ENCODE peak calls at places on chromosomes 2 and 18, in six cellular contexts. J is pancreas, T is AG04450, I is A673, H is body of pancreas, L is breast epithelium. F is an unnamed sample. For H3K27me3, the result is how much of the 10 kb centered on the place peaks cover.

GRCh38 chr2:168190590-168191336 is 56.6 kb downstream of the STK39 start:
- DNase-seq in J (no peak), T (no peak), I (no peak), H (no peak), L (no peak), F (no peak)

GRCh38 chr2:60934153-60934722 is 52.9 kb downstream of the REL start:
- DNase-seq in J (no peak), T (no peak), I (no peak), H (no peak), L (no peak), F (no peak)

GRCh38 chr2:39516347-39517101 is 79.4 kb upstream of the MAP4K3 start:
- DNase-seq in J (no peak), T (peak), I (peak), H (peak), L (no peak), F (peak)

GRCh38 chr2:111624401-111625156 is 259.4 kb downstream of the ANAPC1 start:
- DNase-seq in J (no peak), T (peak), I (peak), H (no peak), L (no peak), F (no peak)

GRCh38 chr2:182050333-182050855 is 64.7 kb downstream of the PPP1R1C start:
- DNase-seq in J (no peak), T (no peak), I (no peak), H (no peak), L (no peak), F (no peak)

GRCh38 chr2:150778828-150779227 is 291.4 kb upstream of the RND3 start:
- DNase-seq in J (no peak), T (no peak), I (no peak), H (no peak), L (no peak), F (no peak)

GRCh38 chr2:176187306-176188217 is 906 bp upstream of the HOXD1 start:
- DNase-seq in J (no peak), T (no peak), I (peak), H (no peak), L (no peak), F (no peak)

GRCh38 chr18:22330508-22330907 is 87.2 kb downstream of the CTAGE1 start:
- DNase-seq in J (no peak), T (no peak), I (no peak), H (no peak), L (no peak), F (no peak)

GRCh38 chr18:77911973-77912372 is 662.3 kb downstream of the GALR1 start:
- DNase-seq in J (no peak), T (no peak), I (no peak), H (no peak), L (no peak), F (no peak)

GRCh38 chr18:24189664-24190346 is 50.9 kb downstream of the CABYR start:
- DNase-seq in J (no peak), T (no peak), I (no peak), H (no peak), L (no peak), F (no peak)

GRCh38 chr2:187215576-187216240 is 232.3 kb downstream of the CALCRL start:
- DNase-seq in J (no peak), T (no peak), I (peak), H (no peak), L (no peak), F (no peak)

GRCh38 chr2:224126459-224126858 is 87.4 kb upstream of the SERPINE2 start:
- DNase-seq in J (peak), T (no peak), I (no peak), H (no peak), L (no peak), F (no peak)

GRCh38 chr2:1642066-1642861 is 102.1 kb downstream of the PXDN start:
- DNase-seq in J (no peak), T (no peak), I (peak), H (no peak), L (no peak), F (no peak)

GRCh38 chr2:168912466-168913170 is 11.5 kb downstream of the G6PC2 start:
- DNase-seq in J (no peak), T (no peak), I (peak), H (peak), L (peak), F (no peak)

GRCh38 chr2:239397856-239398470 is 2.9 kb downstream of the HDAC4 start:
- DNase-seq in J (no peak), T (no peak), I (peak), H (no peak), L (no peak), F (no peak)

GRCh38 chr2:99754215-99754614 is 264.4 kb upstream of the REV1 start:
- DNase-seq in J (no peak), T (peak), I (no peak), H (no peak), L (no peak), F (no peak)

GRCh38 chr2:148586528-148587128 is 57.9 kb upstream of the EPC2 start:
- DNase-seq in J (no peak), T (no peak), I (no peak), H (no peak), L (no peak), F (no peak)

GRCh38 chr18:13218376-13219011 is at the start of gene LDLRAD4:
- DNase-seq in J (peak), T (no peak), I (peak), H (no peak), L (no peak), F (peak)
- H3K27me3 ChIP-seq in J (under half), T (half or more), I (half or more), H (under half), L (under half), F (under half)

DNA sequence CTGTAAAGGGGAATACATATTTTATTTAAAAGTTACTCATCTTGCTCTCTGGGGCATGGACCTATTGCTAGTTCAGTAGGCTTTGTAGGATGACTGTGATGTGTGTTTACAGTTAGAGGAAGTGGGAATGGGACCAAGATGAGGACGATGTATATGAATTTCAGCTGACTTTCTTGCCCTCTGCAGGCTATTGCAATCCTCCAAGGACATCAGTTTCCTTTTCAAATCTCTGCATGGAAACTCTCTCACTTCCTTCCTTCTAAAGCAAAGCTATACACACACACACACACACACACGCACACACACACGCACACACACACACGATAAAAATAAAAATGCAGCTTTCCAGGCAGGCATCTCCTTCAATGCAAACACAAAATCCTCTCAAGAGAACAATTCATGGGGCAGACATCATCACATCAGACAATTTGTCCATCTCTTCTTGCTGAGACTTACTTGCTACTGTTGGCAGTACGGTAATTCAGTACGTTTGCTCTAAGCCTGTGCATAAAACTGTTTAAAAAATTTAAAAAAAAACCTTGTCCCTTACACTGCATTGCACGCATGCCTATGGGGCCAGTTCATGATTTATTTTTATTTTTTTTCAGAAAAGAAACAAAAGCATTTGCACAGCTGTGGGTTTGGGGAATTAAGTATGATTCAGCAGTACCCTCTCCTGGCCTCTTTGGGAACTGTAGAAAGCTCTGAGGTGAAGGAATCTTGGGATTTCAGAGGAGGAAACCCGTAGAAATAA is 27.2 kb upstream of the ICOS start:
- DNase-seq in J (peak), T (peak), I (peak), H (peak), L (no peak), F (no peak)
- TF ChIP-seq CTCF in J (peak), T (peak), I (peak), H (peak), L (peak), F (peak)

GRCh38 chr18:46756559-46757201 is at the start of gene ST8SIA5:
- DNase-seq in J (no peak), T (no peak), I (peak), H (no peak), L (no peak), F (no peak)
- H3K27me3 ChIP-seq in J (under half), T (under half), I (under half), H (under half), L (under half), F (under half)

GRCh38 chr2:232981767-232982360 is 31.2 kb downstream of the NGEF start:
- DNase-seq in J (no peak), T (no peak), I (no peak), H (no peak), L (no peak), F (no peak)

GRCh38 chr2:232983669-232983991 is 29.4 kb downstream of the NGEF start:
- DNase-seq in J (no peak), T (no peak), I (no peak), H (no peak), L (no peak), F (no peak)

GRCh38 chr2:232984451-232985207 is 28.4 kb downstream of the NGEF start:
- DNase-seq in J (no peak), T (no peak), I (no peak), H (no peak), L (no peak), F (no peak)

GRCh38 chr2:232981356-232981755 is 31.7 kb downstream of the NGEF start:
- DNase-seq in J (no peak), T (no peak), I (no peak), H (no peak), L (peak), F (no peak)

DNA sequence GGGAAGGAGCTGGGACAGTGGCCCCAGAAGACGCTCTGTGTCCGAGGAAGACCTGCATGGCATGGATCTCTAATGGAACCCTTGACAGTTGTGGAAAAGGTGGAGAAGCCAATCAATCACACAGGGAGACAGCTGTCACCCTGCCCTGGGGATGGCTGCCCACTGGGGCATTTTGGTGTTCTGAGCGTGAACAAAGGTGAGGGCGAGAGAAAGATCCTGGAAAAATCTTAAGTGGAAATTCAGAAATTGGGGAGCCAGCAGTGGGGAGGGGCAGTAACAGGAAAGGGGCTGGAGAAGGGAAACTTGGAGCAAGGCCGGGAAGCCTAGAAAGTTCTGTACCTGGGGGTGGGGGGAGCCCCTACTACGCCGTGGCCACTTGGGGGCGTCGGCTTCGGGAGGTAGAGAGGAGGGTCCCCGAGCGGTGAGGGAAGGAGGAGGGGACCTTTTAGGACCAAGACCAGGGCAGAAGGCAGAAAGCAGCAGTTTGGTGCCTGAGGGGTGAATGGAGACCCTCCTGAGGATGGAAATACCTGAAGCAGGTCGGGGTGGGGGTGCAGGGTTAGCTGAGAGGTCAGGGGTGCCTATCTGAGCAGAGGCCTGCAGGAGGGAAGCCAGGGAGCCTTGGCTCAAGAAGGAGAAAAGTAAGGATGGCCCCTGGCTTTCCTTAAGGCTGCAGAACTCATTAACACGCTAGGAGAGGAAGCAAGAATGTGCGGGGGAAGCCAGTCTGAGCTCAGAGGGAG is 30.0 kb downstream of the NGEF start:
- DNase-seq in J (no peak), T (no peak), I (no peak), H (no peak), L (no peak), F (no peak)
- TF ChIP-seq CTCF in J (no peak), T (no peak), I (peak), H (no peak), L (no peak), F (peak)

DNA sequence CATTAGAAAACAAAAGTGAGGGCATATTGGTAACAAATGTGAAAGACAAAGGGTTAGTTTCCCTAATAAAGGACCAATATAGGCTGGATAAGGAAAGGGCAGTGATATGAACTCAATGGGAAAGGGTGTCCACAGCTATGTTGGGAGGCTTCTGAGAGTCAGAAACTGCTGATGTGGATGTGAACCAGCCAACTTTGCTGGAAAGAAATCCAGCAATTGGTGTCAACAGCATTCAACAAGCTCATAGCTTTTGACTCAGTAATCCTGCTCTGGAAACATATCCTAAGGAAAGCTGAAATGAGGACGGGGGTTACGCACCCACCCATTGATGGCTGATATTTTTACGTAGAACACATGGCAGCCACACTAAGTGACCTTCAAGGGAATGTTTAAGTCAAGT is 63.7 kb downstream of the ARL4C start:
- DNase-seq in J (no peak), T (no peak), I (no peak), H (no peak), L (no peak), F (no peak)
- H3K27me3 ChIP-seq in J (under half), T (under half), I (under half), H (under half), L (under half), F (under half)

DNA sequence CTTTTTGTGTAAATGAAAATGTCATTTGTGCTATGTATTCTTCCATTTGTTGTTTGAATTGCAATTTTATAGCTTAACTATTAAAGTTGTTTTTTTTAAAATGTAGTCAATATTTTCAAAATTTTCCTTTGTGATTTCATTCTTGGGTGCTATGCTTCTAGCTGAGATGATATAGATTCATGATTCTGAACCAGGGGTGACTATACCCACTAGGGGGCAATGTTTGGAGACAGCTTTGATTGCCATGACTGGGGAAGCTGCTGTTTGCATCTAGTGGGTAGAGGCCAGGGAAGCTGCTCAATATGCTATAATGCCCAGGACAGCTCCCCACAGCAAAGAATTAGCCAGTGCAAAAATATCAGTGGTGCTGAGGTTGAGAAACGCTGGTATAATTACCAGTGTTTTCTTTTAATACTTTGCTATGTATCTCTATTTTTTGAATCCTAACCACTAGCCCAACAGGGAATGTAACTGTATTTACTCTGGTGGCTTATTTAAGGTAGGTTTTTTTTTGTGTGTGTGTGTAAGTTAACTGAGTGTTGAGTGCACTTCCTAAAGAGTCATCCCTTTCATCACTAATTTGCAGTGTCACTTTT is 99.7 kb downstream of the MEP1B start:
- DNase-seq in J (peak), T (peak), I (peak), H (peak), L (no peak), F (peak)
- TF ChIP-seq CTCF in J (peak), T (peak), I (peak), H (peak), L (peak), F (peak)

F was measured in WERI-Rb-1.